ENCODE peak calls at places on chromosomes 1 and 21, in nine cellular contexts. J is astrocyte, D is mammary epithelial cell, U is PC-9, H is HCT116, V is GM23338, Y is neural progenitor cell, W is GM23248, L is keratinocyte. X is an unnamed sample.

GRCh38 chr1:109819906-109820305 is 56.2 kb upstream of the EPS8L3 start:
- DNase-seq in V (no peak), W (no peak), D (no peak), Y (no peak), J (no peak), H (no peak), L (no peak), U (no peak), X (no peak)

GRCh38 chr21:15729346-15729673 is 472 bp upstream of the USP25 start:
- DNase-seq in V (no peak), W (no peak), U (no peak), J (peak; percentile 21), H (no peak), D (no peak), L (no peak), Y (no peak), X (peak; percentile 54)

GRCh38 chr1:78009836-78010235 is 5.1 kb downstream of the DNAJB4 start:
- DNase-seq in J (peak; percentile 88), W (peak; percentile 72), U (no peak), V (no peak), H (no peak), Y (no peak), D (peak; percentile 3), L (no peak), X (peak; percentile 90)

GRCh38 chr1:54701066-54701465 is 14.6 kb upstream of the TTC4 start:
- DNase-seq in Y (no peak), D (no peak), U (no peak), W (no peak), J (no peak), L (no peak), V (no peak), H (no peak), X (no peak)

GRCh38 chr1:156851779-156852413 is 7.0 kb downstream of the INSRR start:
- DNase-seq in U (no peak), V (no peak), W (no peak), J (no peak), L (no peak), D (no peak), H (no peak), Y (no peak), X (no peak)

GRCh38 chr1:154840557-154841176 is 29.4 kb downstream of the KCNN3 start:
- DNase-seq in V (no peak), D (no peak), L (no peak), J (peak; percentile 10), W (peak; percentile 9), U (no peak), H (no peak), Y (no peak), X (peak; percentile 30)

GRCh38 chr1:17873007-17873675 is 118.0 kb downstream of the ACTL8 start:
- DNase-seq in L (no peak), W (no peak), U (no peak), H (no peak), J (no peak), V (no peak), Y (no peak), D (no peak), X (no peak)

GRCh38 chr21:44024257-44024656 is 12.1 kb downstream of the TRAPPC10 start:
- DNase-seq in U (no peak), L (no peak), W (no peak), J (no peak), H (no peak), Y (no peak), V (no peak), D (no peak), X (no peak)

GRCh38 chr1:205504311-205505075 is at the start of gene CDK18:
- DNase-seq in D (peak; percentile 85), H (peak; percentile 73), L (peak; percentile 76), J (no peak), W (no peak), U (peak; percentile 78), V (peak; percentile 96), Y (peak; percentile 85), X (peak; percentile 32)

GRCh38 chr1:231028676-231029075 is 11.4 kb downstream of the FAM89A start:
- DNase-seq in U (no peak), Y (peak; percentile 71), W (no peak), H (no peak), L (no peak), V (peak; percentile 53), D (no peak), J (no peak), X (no peak)

DNA sequence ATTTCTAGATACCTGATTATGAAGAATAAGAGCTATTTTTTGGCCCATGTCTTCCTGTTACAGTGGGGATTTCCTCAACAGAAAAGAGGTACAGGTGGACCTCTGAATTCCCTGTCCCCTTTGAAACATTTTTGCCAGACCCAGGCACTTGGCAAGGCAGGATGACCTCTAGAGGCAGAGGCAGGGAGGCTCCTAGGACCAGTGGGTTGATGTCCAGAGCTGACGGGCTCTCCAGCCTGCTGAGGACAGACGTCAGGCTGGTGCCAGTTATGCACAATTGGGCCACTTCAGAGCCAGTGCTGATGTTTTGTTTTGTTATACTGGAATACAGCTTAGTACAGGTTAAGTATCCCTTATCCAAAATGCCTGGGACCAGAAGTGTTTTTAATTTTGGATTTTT is 18.5 kb upstream of the A3GALT2 start:
- DNase-seq in L (no peak), U (no peak), W (peak; percentile 39), Y (peak; percentile 59), J (no peak), H (no peak), D (no peak), V (no peak), X (no peak)
- H4K20me1 ChIP-seq in L (peaks cover 64% of the 10 kb centered on the region), U (peaks cover 96% of the 10 kb centered on the region), W (peaks cover 16% of the 10 kb centered on the region), Y (peaks cover 92% of the 10 kb centered on the region), J (peaks cover 96% of the 10 kb centered on the region), H (peaks cover 11% of the 10 kb centered on the region), D (no peaks in the 10 kb centered on the region), V (peaks cover 18% of the 10 kb centered on the region), X (peaks cover 2% of the 10 kb centered on the region)

DNA sequence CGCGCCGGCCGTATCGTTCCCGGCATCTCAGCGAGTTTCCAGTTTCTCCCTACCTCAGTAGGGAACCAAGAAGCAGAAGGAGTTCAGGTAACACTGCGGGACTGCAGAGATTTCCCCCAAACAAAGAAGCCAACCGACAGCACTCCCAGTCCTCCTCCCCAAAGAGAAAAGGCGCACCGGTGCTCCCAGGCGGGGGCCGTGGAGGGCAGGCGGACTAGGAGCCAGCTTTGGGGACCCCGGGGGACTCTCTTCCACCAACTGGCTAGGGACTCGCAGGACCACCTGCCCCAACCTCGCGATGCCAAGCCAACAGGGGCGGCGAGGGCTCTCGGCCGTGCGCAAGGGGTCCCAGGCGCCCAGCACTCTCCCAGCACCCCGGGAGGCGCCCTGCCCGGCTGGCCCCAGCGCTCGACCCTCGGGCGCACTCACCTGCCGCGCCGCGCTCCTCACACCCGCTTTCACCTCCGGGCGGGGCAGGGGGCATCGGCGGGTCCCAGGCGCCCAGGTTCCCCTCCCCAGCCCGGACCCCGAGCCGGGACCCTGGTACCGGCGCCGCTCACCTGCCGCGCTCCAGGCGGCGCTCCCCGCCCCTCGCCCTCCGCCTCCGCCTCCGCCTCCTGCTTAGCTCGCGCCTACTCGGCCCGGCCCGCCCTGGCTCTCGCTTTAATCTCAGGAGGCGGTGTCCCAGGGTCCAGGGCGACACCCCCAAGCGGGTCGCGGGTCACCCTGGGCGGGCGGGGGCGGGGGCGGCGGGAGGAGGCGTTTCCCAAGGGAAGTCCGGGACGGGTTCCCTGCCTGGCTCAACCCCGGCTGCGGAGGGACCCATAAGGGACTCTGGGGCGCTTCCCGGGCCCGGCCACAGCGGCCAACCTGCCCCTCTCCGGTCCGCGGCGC is at the start of gene TMPRSS2:
- DNase-seq in H (no peak), D (peak; percentile 17), U (peak; percentile 35), L (no peak), W (no peak), V (peak; percentile 80), Y (peak; percentile 72), J (no peak), X (no peak)
- TF ChIP-seq EZH2 in H (no peak), D (peak; percentile 71), U (no peak), L (peak; percentile 97), W (peak; percentile 83), V (no peak), Y (peak; percentile 82), J (no peak), X (peak; percentile 8)

GRCh38 chr1:238177351-238177750 is 286.6 kb upstream of the ZP4 start:
- DNase-seq in D (peak; percentile 21), W (no peak), V (no peak), U (no peak), L (no peak), Y (peak; percentile 7), H (no peak), J (no peak), X (no peak)
- H2AFZ ChIP-seq in D (peak overlapping the region; percentile 76), W (no peak overlapping the region), V (no peak overlapping the region), U (no peak overlapping the region), L (no peak overlapping the region), Y (no peak overlapping the region), H (no peak overlapping the region), J (no peak overlapping the region), X (no peak overlapping the region)

GRCh38 chr1:45666836-45667235 is 19.5 kb downstream of the GPBP1L1 start:
- DNase-seq in L (no peak), V (no peak), D (no peak), J (no peak), Y (no peak), U (no peak), H (no peak), W (no peak), X (no peak)

GRCh38 chr1:45669379-45669778 is 17.0 kb downstream of the GPBP1L1 start:
- DNase-seq in D (no peak), Y (no peak), W (peak; percentile 44), L (no peak), V (no peak), U (no peak), H (no peak), J (no peak), X (no peak)

GRCh38 chr1:45668526-45668925 is 17.8 kb downstream of the GPBP1L1 start:
- DNase-seq in J (no peak), W (no peak), U (no peak), L (no peak), V (no peak), H (no peak), D (no peak), Y (no peak), X (no peak)

GRCh38 chr1:45669859-45670655 is 16.3 kb downstream of the GPBP1L1 start:
- DNase-seq in H (no peak), W (peak; percentile 66), Y (no peak), L (no peak), U (no peak), V (no peak), D (peak; percentile 14), J (peak; percentile 8), X (no peak)

DNA sequence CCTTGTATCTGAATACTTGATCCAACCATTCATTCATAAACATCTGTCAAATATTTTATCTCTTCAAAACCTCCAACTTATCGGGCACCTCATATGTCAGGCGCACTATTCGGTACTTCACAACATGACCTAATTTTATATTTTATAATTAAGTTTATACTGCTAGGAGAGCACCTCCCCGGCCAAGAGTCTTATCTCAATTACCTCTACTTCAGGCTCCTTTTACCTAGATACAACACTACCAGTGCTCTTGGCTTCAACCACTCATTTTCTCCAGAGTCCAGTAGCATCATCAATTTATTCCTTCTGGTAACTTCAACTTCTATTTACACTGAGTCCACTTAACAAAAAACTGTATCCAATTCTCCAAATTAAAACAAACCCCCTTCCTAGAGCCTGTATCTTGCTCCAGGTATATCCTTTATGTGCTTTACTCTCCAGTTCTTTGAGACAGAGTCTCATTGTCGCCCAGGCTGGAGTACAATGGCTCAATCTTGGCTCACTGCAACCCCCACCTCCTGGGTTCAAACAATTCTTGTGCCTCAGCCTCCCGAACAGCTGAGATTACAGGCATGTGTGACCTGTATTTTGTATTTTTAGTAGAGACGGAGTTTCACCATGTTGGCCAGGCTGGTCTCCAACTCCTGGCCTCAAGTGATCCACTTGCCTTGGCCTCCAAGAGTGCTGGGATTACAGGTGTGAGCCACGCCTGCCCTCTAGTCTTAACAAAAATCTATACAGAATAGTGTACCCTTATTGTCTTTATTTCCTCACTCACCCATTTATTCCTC is 18.8 kb downstream of the GPBP1L1 start:
- DNase-seq in H (no peak), U (no peak), L (no peak), W (no peak), J (no peak), V (no peak), D (no peak), Y (no peak), X (no peak)
- H4K20me1 ChIP-seq in H (peaks cover 17% of the 10 kb centered on the region), U (peaks cover 83% of the 10 kb centered on the region), L (peaks cover 24% of the 10 kb centered on the region), W (peaks cover 27% of the 10 kb centered on the region), J (peaks cover 94% of the 10 kb centered on the region), V (peaks cover 79% of the 10 kb centered on the region), D (no peaks in the 10 kb centered on the region), Y (peaks cover 81% of the 10 kb centered on the region), X (no peaks in the 10 kb centered on the region)